ENCODE peak calls at places on chromosome 1, in five cellular contexts. R is M059J, P is NCI-H774, A is EH, D is LoVo. M is an unnamed sample.

GRCh38 chr1:153752561-153753195 is 22.5 kb upstream of the SLC27A3 start:
- DNase-seq in A (peak; percentile 44), R (peak; percentile 44), D (no peak), P (no peak), M (no peak)

GRCh38 chr1:230067871-230068814 is 1.1 kb downstream of the GALNT2 start:
- DNase-seq in D (no peak), P (no peak), A (peak; percentile 47), R (peak; percentile 35), M (peak; percentile 43)

GRCh38 chr1:26833432-26834405 is 7.2 kb downstream of the ZDHHC18 start:
- DNase-seq in P (no peak), D (no peak), A (no peak), R (no peak), M (peak; percentile 69)

GRCh38 chr1:6794164-6794563 is 8.9 kb downstream of the CAMTA1 start:
- DNase-seq in R (peak; percentile 64), A (peak; percentile 74), D (no peak), P (no peak), M (peak; percentile 42)

GRCh38 chr1:150808851-150809250 is 791 bp upstream of the CTSK start:
- DNase-seq in P (no peak), A (peak; percentile 27), D (no peak), R (no peak), M (no peak)

GRCh38 chr1:156140879-156141707 is 12.3 kb upstream of the SEMA4A start:
- DNase-seq in A (peak; percentile 83), P (no peak), R (peak; percentile 74), D (no peak), M (no peak)

GRCh38 chr1:1156140-1157032 is 17.3 kb upstream of the TTLL10 start:
- DNase-seq in D (no peak), R (peak; percentile 14), A (no peak), P (no peak), M (no peak)

GRCh38 chr1:57215175-57215574 is 208.7 kb downstream of the DAB1 start:
- DNase-seq in R (no peak), A (no peak), D (no peak), P (no peak), M (no peak)

GRCh38 chr1:40391688-40392145 is 18.2 kb downstream of the SMAP2 start:
- DNase-seq in R (no peak), A (no peak), D (no peak), P (peak; percentile 19), M (no peak)

GRCh38 chr1:242629396-242629795 is 104.9 kb upstream of the PLD5 start:
- DNase-seq in R (no peak), D (no peak), A (no peak), P (no peak), M (no peak)

GRCh38 chr1:82059931-82060330 is 259.2 kb downstream of the ADGRL2 start:
- DNase-seq in R (peak; percentile 18), P (no peak), D (no peak), A (no peak), M (no peak)

GRCh38 chr1:79090985-79091384 is 84.5 kb upstream of the ADGRL4 start:
- DNase-seq in P (no peak), A (no peak), R (no peak), D (no peak), M (no peak)

GRCh38 chr1:78493456-78493855 is 2.7 kb downstream of the PTGFR start:
- DNase-seq in R (peak; percentile 60), A (peak; percentile 29), D (no peak), P (no peak), M (no peak)

GRCh38 chr1:182143825-182144661 is 82.5 kb upstream of the ZNF648 start:
- DNase-seq in D (no peak), R (peak; percentile 60), A (peak; percentile 80), P (no peak), M (peak; percentile 89)

GRCh38 chr1:30111431-30111830 is 612.0 kb downstream of the MATN1 start:
- DNase-seq in A (peak; percentile 52), D (peak; percentile 27), P (peak; percentile 3), R (peak; percentile 30), M (peak; percentile 43)

GRCh38 chr1:66360285-66360724 is 173.6 kb upstream of the SGIP1 start:
- DNase-seq in R (no peak), D (no peak), A (no peak), P (no peak), M (peak; percentile 39)

GRCh38 chr1:165768513-165769394 is at the start of gene TMCO1:
- DNase-seq in R (peak; percentile 99), P (peak; percentile 96), A (peak; percentile 99), D (peak; percentile 98), M (peak; percentile 98)

GRCh38 chr1:185355947-185356346 is 38.9 kb upstream of the IVNS1ABP start:
- DNase-seq in D (no peak), R (no peak), A (peak; percentile 4), P (no peak), M (no peak)

GRCh38 chr1:46315669-46316403 is 12.3 kb downstream of the UQCRH start:
- DNase-seq in P (no peak), A (peak; percentile 73), R (peak; percentile 46), D (no peak), M (no peak)

GRCh38 chr1:246214708-246215504 is 292.2 kb downstream of the SMYD3 start:
- DNase-seq in D (no peak), A (peak; percentile 97), P (no peak), R (peak; percentile 94), M (peak; percentile 90)

GRCh38 chr1:205631010-205631726 is 643 bp downstream of the ELK4 start:
- DNase-seq in P (peak; percentile 79), R (peak; percentile 92), A (peak; percentile 75), D (peak; percentile 74), M (peak; percentile 89)

GRCh38 chr1:152252157-152252556 is 28.2 kb upstream of the HRNR start:
- DNase-seq in D (no peak), A (peak; percentile 12), R (peak; percentile 48), P (no peak), M (no peak)

GRCh38 chr1:118788372-118788955 is 199.7 kb downstream of the TBX15 start:
- DNase-seq in A (peak; percentile 59), P (peak; percentile 32), R (peak; percentile 87), D (peak; percentile 10), M (no peak)

GRCh38 chr1:156697481-156697880 is 7.9 kb downstream of the CRABP2 start:
- DNase-seq in A (no peak), D (no peak), R (no peak), P (no peak), M (no peak)

GRCh38 chr1:64405833-64406232 is 64.1 kb upstream of the CACHD1 start:
- DNase-seq in A (no peak), P (no peak), D (no peak), R (no peak), M (no peak)

GRCh38 chr1:38476111-38476783 is 383.3 kb downstream of the RRAGC start:
- DNase-seq in A (no peak), P (no peak), D (no peak), R (no peak), M (no peak)

GRCh38 chr1:15953791-15954201 is 22.1 kb downstream of the ZBTB17 start:
- DNase-seq in D (no peak), P (no peak), R (peak; percentile 63), A (no peak), M (peak; percentile 31)

GRCh38 chr1:203512830-203513578 is 19.1 kb downstream of the OPTC start:
- DNase-seq in R (peak; percentile 99), D (peak; percentile 84), P (no peak), A (peak; percentile 98), M (peak; percentile 42)

GRCh38 chr1:18875107-18875795 is 15.8 kb upstream of the TAS1R2 start:
- DNase-seq in A (peak; percentile 77), D (peak; percentile 54), P (peak; percentile 2), R (peak; percentile 61), M (peak; percentile 87)

GRCh38 chr1:183339556-183340167 is 78.5 kb downstream of the NMNAT2 start:
- DNase-seq in D (no peak), R (peak; percentile 37), P (no peak), A (no peak), M (no peak)

GRCh38 chr1:209409786-209410185 is 173.7 kb upstream of the CAMK1G start:
- DNase-seq in P (no peak), R (peak; percentile 92), A (peak; percentile 95), D (peak; percentile 34), M (no peak)

M was measured in KBM-7.